ENCODE peak calls at places on chromosome 14, in ten cellular contexts. C, J, T, K, N, V, B, M, H and G are unnamed samples.

GRCh38 chr14:74954232-74954946 is 1.0 kb downstream of the PGF start:
- DNase-seq in C (no peak), J (no peak), T (peak; percentile 42), K (no peak), N (peak; percentile 63), V (no peak), B (peak; percentile 93), M (no peak), H (no peak), G (peak; percentile 52)

GRCh38 chr14:89294872-89295271 is 122.2 kb downstream of the FOXN3 start:
- DNase-seq in C (no peak), J (no peak), T (no peak), K (no peak), N (no peak), V (no peak), B (no peak), M (no peak), H (no peak), G (no peak)

GRCh38 chr14:74816124-74816523 is 53.0 kb downstream of the YLPM1 start:
- DNase-seq in C (no peak), J (no peak), T (no peak), K (no peak), N (no peak), V (no peak), B (no peak), M (no peak), H (no peak), G (no peak)

GRCh38 chr14:61524211-61524806 is 171.0 kb upstream of the HIF1A start:
- DNase-seq in C (no peak), J (peak; percentile 95), T (peak; percentile 78), K (no peak), N (no peak), V (no peak), B (peak; percentile 79), M (no peak), H (peak; percentile 88), G (peak; percentile 88)

GRCh38 chr14:24051789-24052655 is at the start of gene CARMIL3:
- DNase-seq in C (peak; percentile 31), J (peak; percentile 32), T (peak; percentile 78), K (peak; percentile 39), N (peak; percentile 76), V (peak; percentile 49), B (peak; percentile 92), M (peak; percentile 25), H (peak; percentile 58), G (peak; percentile 49)

GRCh38 chr14:75531660-75532317 is 9.5 kb downstream of the BATF start:
- DNase-seq in C (no peak), J (peak; percentile 72), T (peak; percentile 70), K (no peak), N (no peak), V (no peak), B (no peak), M (no peak), H (peak; percentile 72), G (no peak)

GRCh38 chr14:99175331-99176155 is 96.5 kb downstream of the BCL11B start:
- DNase-seq in C (no peak), J (no peak), T (no peak), K (no peak), N (no peak), V (no peak), B (no peak), M (no peak), H (no peak), G (no peak)

GRCh38 chr14:74599201-74599809 is 12.7 kb downstream of the LTBP2 start:
- DNase-seq in C (no peak), J (no peak), T (peak; percentile 71), K (no peak), N (peak; percentile 69), V (no peak), B (no peak), M (no peak), H (no peak), G (peak; percentile 59)

GRCh38 chr14:31457665-31458659 is 656 bp upstream of the DTD2 start:
- DNase-seq in C (no peak), J (no peak), T (no peak), K (no peak), N (no peak), V (no peak), B (peak; percentile 36), M (no peak), H (no peak), G (peak; percentile 35)